ENCODE peak calls at places on chromosomes 13 and 19, in six cellular contexts. E is HepG2, L is K562, C is GM12878, S is upper lobe of left lung, K is A549. H is an unnamed sample.

GRCh38 chr19:33621811-33622504 is at the start of gene CHST8:
- ATAC-seq in E (peak; percentile 77), L (peak; percentile 89), C (no peak), S (no peak), K (peak; percentile 68), H (peak; percentile 55)

GRCh38 chr19:42116308-42117075 is 15.8 kb downstream of the POU2F2 start:
- ATAC-seq in E (no peak), L (no peak), C (no peak), S (no peak), K (no peak), H (no peak)

GRCh38 chr13:98778749-98779148 is 26.3 kb upstream of the SLC15A1 start:
- ATAC-seq in E (no peak), L (no peak), C (no peak), S (no peak), K (no peak), H (no peak)

GRCh38 chr19:13505761-13506549 is at the start of gene CACNA1A:
- ATAC-seq in E (no peak), L (no peak), C (no peak), S (no peak), K (no peak), H (no peak)

GRCh38 chr13:79870123-79870522 is 389.2 kb downstream of the NDFIP2 start:
- ATAC-seq in E (no peak), L (no peak), C (no peak), S (no peak), K (no peak), H (no peak)

GRCh38 chr19:14006085-14006765 is at the start of gene RFX1:
- ATAC-seq in E (peak; percentile 92), L (peak; percentile 86), C (peak; percentile 86), S (peak; percentile 97), K (peak; percentile 95), H (peak; percentile 92)

GRCh38 chr13:90675129-90675528 is 672.4 kb upstream of the MIR17HG start:
- ATAC-seq in E (no peak), L (no peak), C (no peak), S (no peak), K (no peak), H (no peak)

GRCh38 chr13:39148513-39148961 is 110.3 kb downstream of the NHLRC3 start:
- ATAC-seq in E (no peak), L (no peak), C (peak; percentile 83), S (no peak), K (no peak), H (peak; percentile 80)

GRCh38 chr13:34347784-34348573 is 530.0 kb downstream of the RFC3 start:
- ATAC-seq in E (peak; percentile 40), L (no peak), C (no peak), S (no peak), K (no peak), H (no peak)

GRCh38 chr13:23754506-23754905 is 134.7 kb downstream of the MIPEP start:
- ATAC-seq in E (no peak), L (no peak), C (no peak), S (no peak), K (no peak), H (no peak)

GRCh38 chr13:51786425-51787010 is 17.4 kb downstream of the DHRS12 start:
- ATAC-seq in E (no peak), L (no peak), C (no peak), S (no peak), K (no peak), H (peak; percentile 72)

GRCh38 chr13:108227651-108228272 is 9.6 kb downstream of the ABHD13 start:
- ATAC-seq in E (no peak), L (peak; percentile 41), C (peak; percentile 18), S (no peak), K (no peak), H (no peak)

GRCh38 chr13:52348983-52349780 is 56.8 kb downstream of the THSD1 start:
- ATAC-seq in E (no peak), L (peak; percentile 54), C (peak; percentile 65), S (no peak), K (peak; percentile 51), H (no peak)

GRCh38 chr19:1408300-1409203 is 1.2 kb downstream of the DAZAP1 start:
- ATAC-seq in E (peak; percentile 23), L (peak; percentile 46), C (peak; percentile 46), S (peak; percentile 58), K (peak; percentile 34), H (no peak)

GRCh38 chr19:57351867-57352266 is 796 bp downstream of the ZNF304 start:
- ATAC-seq in E (peak; percentile 25), L (peak; percentile 26), C (peak; percentile 14), S (no peak), K (peak; percentile 17), H (no peak)

GRCh38 chr19:34963531-34964406 is at the start of gene ZNF792:
- ATAC-seq in E (peak; percentile 78), L (peak; percentile 89), C (peak; percentile 95), S (peak; percentile 69), K (peak; percentile 95), H (peak; percentile 79)

GRCh38 chr19:34962945-34963530 is 991 bp downstream of the ZNF792 start:
- ATAC-seq in E (peak; percentile 42), L (peak; percentile 46), C (peak; percentile 14), S (no peak), K (no peak), H (no peak)

GRCh38 chr19:34961775-34962174 is 2.3 kb downstream of the ZNF792 start:
- ATAC-seq in E (no peak), L (no peak), C (no peak), S (no peak), K (no peak), H (no peak)

GRCh38 chr19:34962281-34962944 is 1.6 kb downstream of the ZNF792 start:
- ATAC-seq in E (peak; percentile 79), L (peak; percentile 70), C (peak; percentile 24), S (peak; percentile 31), K (no peak), H (no peak)

GRCh38 chr19:34964598-34964997 is 569 bp upstream of the ZNF792 start:
- ATAC-seq in E (no peak), L (no peak), C (no peak), S (no peak), K (no peak), H (no peak)
- H3K4me3 ChIP-seq in E (no peak overlapping the region), L (no peak overlapping the region), C (no peak overlapping the region), S (peak overlapping the region; percentile 82), K (peak overlapping the region; percentile 87), H (no peak overlapping the region)

DNA sequence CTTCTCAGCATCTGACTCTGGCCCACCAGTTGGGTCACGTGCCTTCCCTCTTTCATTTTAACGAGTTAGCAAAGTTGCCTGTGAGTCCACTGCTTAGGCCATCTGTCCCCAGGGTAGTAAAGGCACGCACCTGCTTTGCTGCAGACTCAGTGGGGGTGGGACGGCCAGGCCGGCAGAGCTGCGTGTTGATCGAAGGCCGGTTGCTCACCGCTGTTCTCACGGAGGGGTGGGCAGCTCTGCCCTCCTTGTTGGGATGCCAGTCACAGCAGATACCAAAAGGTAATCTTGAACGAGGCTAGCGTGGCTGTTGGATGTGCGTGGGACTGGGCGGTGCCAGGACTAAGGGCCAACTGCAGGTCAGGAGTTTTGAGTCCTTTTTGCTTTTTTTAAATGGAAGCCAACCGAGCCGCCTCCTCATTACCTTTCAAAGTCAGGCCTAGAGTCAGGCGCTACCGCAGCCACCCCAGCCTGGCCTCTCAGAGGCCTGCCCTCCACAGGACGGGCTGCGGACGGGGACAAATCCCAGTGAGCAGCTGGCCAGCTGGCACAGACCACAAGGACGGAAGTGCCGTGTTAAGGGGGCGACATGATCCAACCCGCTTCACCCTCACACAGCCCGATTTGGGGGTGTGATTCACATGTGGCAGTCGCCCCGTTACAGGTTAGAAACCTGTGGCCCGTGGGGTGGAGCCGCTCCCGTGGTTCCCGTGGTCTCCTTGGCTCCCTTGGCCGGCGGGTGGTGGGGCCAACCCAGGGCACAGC is 20.6 kb downstream of the ADPRHL1 start:
- ATAC-seq in E (no peak), L (no peak), C (no peak), S (no peak), K (no peak), H (no peak)
- H3K27ac ChIP-seq in E (no peak overlapping the region), L (no peak overlapping the region), C (no peak overlapping the region), S (no peak overlapping the region), K (no peak overlapping the region), H (no peak overlapping the region)

GRCh38 chr13:20814224-20814910 is 40.6 kb upstream of the EEF1AKMT1 start:
- ATAC-seq in E (no peak), L (no peak), C (no peak), S (peak; percentile 96), K (peak; percentile 90), H (peak; percentile 97)
- TF ChIP-seq EP300 in E (no peak), L (no peak), C (no peak), S (peak; percentile 95), K (no peak), H (no peak)

GRCh38 chr19:50420127-50420526 is 1.4 kb downstream of the SPIB start:
- ATAC-seq in E (no peak), L (no peak), C (no peak), S (no peak), K (no peak), H (no peak)

GRCh38 chr19:50417850-50418185 is 920 bp upstream of the SPIB start:
- ATAC-seq in E (no peak), L (no peak), C (no peak), S (no peak), K (no peak), H (no peak)

GRCh38 chr19:50418186-50419021 is at the start of gene SPIB:
- ATAC-seq in E (no peak), L (no peak), C (peak; percentile 36), S (no peak), K (no peak), H (no peak)

GRCh38 chr19:50419580-50420035 is 870 bp downstream of the SPIB start:
- ATAC-seq in E (no peak), L (no peak), C (peak; percentile 2), S (no peak), K (no peak), H (no peak)

GRCh38 chr19:50419022-50419579 is 363 bp downstream of the SPIB start:
- ATAC-seq in E (no peak), L (no peak), C (peak; percentile 1), S (no peak), K (peak; percentile 7), H (no peak)
- H3K4me3 ChIP-seq in E (no peak overlapping the region), L (no peak overlapping the region), C (peak overlapping the region; percentile 78), S (no peak overlapping the region), K (no peak overlapping the region), H (no peak overlapping the region)

DNA sequence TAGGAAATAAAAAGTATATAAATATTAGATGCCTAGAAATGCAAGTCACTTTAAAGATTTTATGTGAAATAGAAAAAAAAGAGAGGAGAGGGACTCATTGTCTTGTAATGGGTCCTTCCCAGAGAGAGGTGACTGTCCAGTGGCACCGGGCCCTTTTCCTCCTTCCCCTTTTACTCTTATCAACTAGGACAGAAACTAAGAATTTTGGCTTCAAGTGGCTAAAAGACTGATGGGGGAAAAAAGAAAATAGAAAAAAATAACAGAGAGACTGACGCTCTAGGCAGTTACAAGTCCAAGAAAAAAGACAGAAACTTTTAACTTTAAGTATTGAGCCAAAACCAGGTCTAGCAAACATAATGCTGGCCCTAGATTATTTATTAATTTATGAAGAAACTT is 5.9 kb downstream of the FPR3 start:
- ATAC-seq in E (no peak), L (peak; percentile 11), C (no peak), S (no peak), K (no peak), H (no peak)
- H3K27ac ChIP-seq in E (no peak overlapping the region), L (peak overlapping the region; percentile 97), C (no peak overlapping the region), S (peak overlapping the region; percentile 87), K (no peak overlapping the region), H (peak overlapping the region; percentile 70)

GRCh38 chr19:40443131-40443929 is 805 bp downstream of the SERTAD3 start:
- ATAC-seq in E (peak; percentile 85), L (peak; percentile 83), C (peak; percentile 84), S (peak; percentile 97), K (peak; percentile 84), H (peak; percentile 89)
- TF ChIP-seq EP300 in E (no peak), L (peak; percentile 10), C (peak; percentile 44), S (peak; percentile 94), K (no peak), H (peak; percentile 11)

H was measured in gastroesophageal sphincter.